ENCODE peak calls at places on chromosomes 13 and 19, in ten cellular contexts. K is H1; H is astrocyte; O is BE2C; M is heart left ventricle; F is astrocyte of the cerebellum; N is colonic mucosa; Z is stomach; X is CD8-positive, alpha-beta T cell; R is ascending aorta. I is an unnamed sample.

GRCh38 chr13:25881946-25882574 is 169.8 kb downstream of the SHISA2 start:
- DNase-seq in N (no peak), R (no peak), Z (no peak), F (peak), M (no peak), O (peak), K (no peak), H (peak), X (no peak), I (no peak)

GRCh38 chr19:11130824-11131455 is 24.6 kb downstream of the SPC24 start:
- DNase-seq in Z (peak), M (peak), O (peak), F (peak), N (peak), X (peak), R (no peak), K (peak), H (peak), I (no peak)

GRCh38 chr13:98860491-98860890 is 108.0 kb upstream of the SLC15A1 start:
- DNase-seq in X (no peak), H (no peak), M (no peak), F (no peak), N (no peak), Z (no peak), K (no peak), O (no peak), R (no peak), I (no peak)

GRCh38 chr19:7637374-7638256 is 705 bp downstream of the STXBP2 start:
- DNase-seq in Z (peak), O (no peak), X (no peak), M (peak), R (no peak), N (peak), K (no peak), H (no peak), F (no peak), I (no peak)

GRCh38 chr13:47555235-47555634 is 445.8 kb downstream of the SUCLA2 start:
- DNase-seq in K (no peak), H (peak), F (no peak), X (no peak), N (no peak), Z (no peak), M (no peak), O (no peak), R (no peak), I (no peak)

GRCh38 chr19:29665215-29665825 is at the start of gene PLEKHF1:
- DNase-seq in M (peak), N (peak), O (peak), F (no peak), K (peak), X (peak), R (peak), Z (peak), H (peak), I (no peak)

GRCh38 chr13:23292596-23292995 is 111.8 kb downstream of the SGCG start:
- DNase-seq in Z (no peak), O (no peak), X (no peak), H (no peak), K (no peak), F (no peak), M (no peak), N (no peak), R (no peak), I (no peak)

GRCh38 chr19:52653161-52653560 is 15.0 kb upstream of the ZNF83 start:
- DNase-seq in Z (no peak), N (no peak), H (no peak), O (no peak), K (no peak), X (no peak), M (no peak), R (no peak), F (no peak), I (no peak)

GRCh38 chr19:19529783-19530422 is 1.2 kb downstream of the YJEFN3 start:
- DNase-seq in N (no peak), K (no peak), F (no peak), M (no peak), H (no peak), O (no peak), X (no peak), R (no peak), Z (no peak), I (no peak)

GRCh38 chr19:18660051-18660910 is 23.2 kb upstream of the CRTC1 start:
- DNase-seq in Z (no peak), F (no peak), X (no peak), N (no peak), M (peak), H (peak), O (no peak), R (peak), K (no peak), I (no peak)

GRCh38 chr13:51821666-51822065 is 17.7 kb upstream of the DHRS12 start:
- DNase-seq in X (peak), Z (no peak), M (no peak), K (no peak), H (no peak), F (no peak), R (no peak), N (no peak), O (no peak), I (no peak)

GRCh38 chr13:25990801-25991200 is 61.0 kb downstream of the SHISA2 start:
- DNase-seq in R (no peak), X (no peak), H (peak), O (no peak), N (no peak), M (no peak), F (no peak), K (no peak), Z (no peak), I (no peak)

GRCh38 chr13:39496487-39496998 is 106.5 kb downstream of the LHFPL6 start:
- DNase-seq in R (no peak), O (no peak), H (no peak), Z (no peak), F (no peak), X (no peak), K (no peak), M (no peak), N (no peak), I (no peak)

GRCh38 chr13:97879646-97880297 is 73.7 kb upstream of the IPO5 start:
- DNase-seq in O (no peak), K (no peak), F (peak), M (no peak), R (no peak), N (no peak), H (peak), Z (no peak), X (no peak), I (no peak)

GRCh38 chr13:68667863-68668262 is 1437.7 kb upstream of the PCDH9 start:
- DNase-seq in Z (no peak), H (no peak), N (no peak), K (no peak), X (no peak), M (no peak), F (no peak), O (no peak), R (no peak), I (no peak)

GRCh38 chr19:51127755-51128154 is 3.0 kb downstream of the SIGLEC9 start:
- DNase-seq in K (no peak), R (no peak), H (no peak), M (peak), N (no peak), X (no peak), O (no peak), Z (no peak), F (no peak), I (no peak)

GRCh38 chr13:77310579-77311279 is 16.2 kb downstream of the MYCBP2 start:
- DNase-seq in N (no peak), R (no peak), F (no peak), M (no peak), X (no peak), O (no peak), H (no peak), K (no peak), Z (no peak), I (no peak)

GRCh38 chr13:31775148-31775547 is 35.8 kb downstream of the RXFP2 start:
- DNase-seq in K (no peak), F (no peak), Z (no peak), X (no peak), H (peak), N (no peak), M (no peak), R (no peak), O (no peak), I (no peak)

GRCh38 chr19:19578241-19578640 is 40.2 kb downstream of the CILP2 start:
- DNase-seq in H (no peak), O (peak), X (no peak), F (no peak), R (no peak), Z (no peak), K (no peak), M (no peak), N (no peak), I (no peak)

GRCh38 chr19:56097776-56098175 is 23.3 kb downstream of the ZNF787 start:
- DNase-seq in H (no peak), K (no peak), F (no peak), Z (no peak), O (no peak), N (no peak), X (no peak), R (no peak), M (no peak), I (no peak)

GRCh38 chr19:7505682-7506384 is 10.1 kb upstream of the ZNF358 start:
- DNase-seq in M (no peak), K (peak), O (no peak), X (no peak), F (no peak), Z (no peak), H (no peak), N (no peak), R (no peak), I (no peak)

GRCh38 chr19:44757735-44758505 is 9.4 kb downstream of the BCL3 start:
- DNase-seq in Z (peak), X (no peak), O (peak), N (no peak), M (peak), H (no peak), R (no peak), F (no peak), K (peak), I (no peak)

GRCh38 chr19:57263244-57263643 is 17.0 kb upstream of the ZNF460 start:
- DNase-seq in N (no peak), O (no peak), K (no peak), F (no peak), Z (no peak), R (no peak), H (no peak), M (no peak), X (no peak), I (no peak)

GRCh38 chr13:27172495-27172842 is 858 bp upstream of the USP12 start:
- DNase-seq in M (no peak), O (no peak), Z (no peak), X (no peak), K (no peak), H (no peak), F (no peak), N (no peak), R (no peak), I (no peak)

GRCh38 chr13:48873598-48873997 is 102.1 kb upstream of the FNDC3A start:
- DNase-seq in M (no peak), K (no peak), F (no peak), Z (no peak), X (no peak), N (no peak), H (peak), R (no peak), O (peak), I (no peak)

GRCh38 chr19:18450934-18451836 is 13.3 kb upstream of the ISYNA1 start:
- DNase-seq in K (peak), O (peak), F (no peak), Z (peak), M (peak), H (no peak), R (no peak), X (peak), N (peak), I (no peak)

GRCh38 chr19:50980203-50980602 is 3.5 kb downstream of the KLK7 start:
- DNase-seq in O (no peak), N (no peak), R (no peak), Z (no peak), K (no peak), M (no peak), X (no peak), H (no peak), F (no peak), I (no peak)

GRCh38 chr19:8251025-8251472 is 41.9 kb downstream of the CERS4 start:
- DNase-seq in Z (peak), M (peak), K (no peak), O (no peak), H (peak), F (peak), N (no peak), R (no peak), X (no peak), I (no peak)

GRCh38 chr19:47726467-47726866 is 13.2 kb downstream of the EHD2 start:
- DNase-seq in R (no peak), K (no peak), O (no peak), F (no peak), M (no peak), H (peak), X (no peak), Z (no peak), N (no peak), I (no peak)

GRCh38 chr19:47729799-47730520 is 15.4 kb upstream of the NOP53 start:
- DNase-seq in Z (peak), R (no peak), N (peak), X (no peak), O (peak), H (no peak), F (no peak), K (peak), M (peak), I (no peak)

GRCh38 chr19:47730910-47731309 is 14.4 kb upstream of the NOP53 start:
- DNase-seq in H (no peak), F (no peak), K (no peak), X (no peak), Z (no peak), M (no peak), O (no peak), N (no peak), R (no peak), I (no peak)

GRCh38 chr19:47729468-47729798 is 15.9 kb upstream of the NOP53 start:
- DNase-seq in O (no peak), F (no peak), Z (peak), K (peak), H (peak), X (no peak), N (peak), M (peak), R (peak), I (no peak)

GRCh38 chr19:47730521-47730889 is 14.8 kb upstream of the NOP53 start:
- DNase-seq in R (no peak), Z (no peak), O (no peak), N (no peak), X (no peak), M (no peak), H (no peak), K (no peak), F (no peak), I (no peak)
- H3K4me3 ChIP-seq in R (peak), Z (no peak), O (no peak), N (no peak), X (no peak), M (no peak), H (no peak), K (no peak), F (no peak), I (no peak)

GRCh38 chr19:15156391-15156790 is 44.4 kb downstream of the NOTCH3 start:
- DNase-seq in X (no peak), Z (no peak), R (no peak), H (no peak), M (no peak), K (no peak), N (no peak), O (no peak), F (no peak), I (no peak)

GRCh38 chr19:15159251-15159650 is 41.5 kb downstream of the NOTCH3 start:
- DNase-seq in H (no peak), N (no peak), R (no peak), Z (no peak), X (no peak), O (no peak), M (no peak), F (no peak), K (no peak), I (no peak)

GRCh38 chr19:15166700-15167099 is 34.1 kb downstream of the NOTCH3 start:
- DNase-seq in F (no peak), X (no peak), R (no peak), H (no peak), N (no peak), M (no peak), O (no peak), K (no peak), Z (no peak), I (no peak)

GRCh38 chr19:15161028-15161984 is 39.5 kb downstream of the NOTCH3 start:
- DNase-seq in K (no peak), X (no peak), H (no peak), R (no peak), M (no peak), F (no peak), Z (no peak), O (peak), N (no peak), I (no peak)
- TF ChIP-seq CTCF in K (peak), X (no peak), H (no peak), R (no peak), M (no peak), F (no peak), Z (no peak), O (peak), N (no peak), I (peak)

DNA sequence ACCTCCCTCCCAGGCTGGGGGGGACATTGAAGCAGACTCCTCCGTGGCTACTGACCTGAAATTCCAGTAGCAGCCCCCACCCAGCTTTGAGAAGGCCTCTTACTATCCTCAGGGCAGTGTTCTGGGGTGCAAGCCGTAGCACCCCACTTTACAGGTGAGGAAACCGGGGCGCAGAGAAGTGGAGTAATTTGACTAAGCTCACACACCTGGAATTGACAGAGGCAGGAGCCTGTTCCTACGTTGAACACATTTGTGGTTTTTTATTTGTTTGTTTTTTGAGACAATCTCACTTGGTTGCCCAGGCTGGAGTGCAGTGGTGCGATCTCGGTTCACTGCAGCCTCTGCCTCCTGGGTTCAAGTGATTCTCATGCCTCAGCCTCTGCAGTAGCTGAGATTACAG is 14.6 kb upstream of the S1PR4 start:
- DNase-seq in Z (no peak), K (no peak), O (no peak), N (no peak), M (no peak), H (no peak), F (no peak), X (no peak), R (no peak), I (no peak)
- H3K4me3 ChIP-seq in Z (no peak), K (no peak), O (no peak), N (no peak), M (no peak), H (no peak), F (no peak), X (no peak), R (no peak), I (no peak)

DNA sequence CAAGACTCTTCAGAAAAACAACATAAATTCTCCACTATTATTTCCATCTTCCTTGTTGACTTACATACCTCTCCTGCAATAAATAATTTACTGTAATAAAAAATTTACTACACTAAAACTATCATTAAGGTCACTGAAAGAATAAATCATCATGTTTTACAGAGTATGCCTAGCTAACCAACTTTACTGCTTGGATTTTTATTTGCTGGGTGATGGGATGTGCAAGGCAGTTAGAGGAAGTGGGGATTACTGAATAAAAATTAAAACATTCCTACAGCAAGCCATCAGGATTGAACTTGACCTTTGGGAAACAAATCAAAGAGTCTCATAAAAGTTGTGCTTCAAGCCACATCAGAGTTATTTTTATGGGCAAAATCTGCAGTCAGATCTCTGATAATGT is 610.3 kb downstream of the TBC1D4 start:
- DNase-seq in X (no peak), Z (no peak), N (no peak), H (no peak), F (no peak), M (no peak), R (no peak), O (no peak), K (no peak), I (no peak)
- TF ChIP-seq CTCF in X (no peak), Z (no peak), N (no peak), H (no peak), F (no peak), M (no peak), R (no peak), O (no peak), K (no peak), I (no peak)